ENCODE peak calls at places on chromosomes 13 and 19, in six cellular contexts. Y is body of pancreas, X is cardiac fibroblast, V is cardiac muscle cell, K is BE2C, S is NB4. T is an unnamed sample.

GRCh38 chr19:13974073-13974472 is 21.8 kb downstream of the DCAF15 start:
- DNase-seq in Y (no peak), X (no peak), V (peak; percentile 78), K (peak; percentile 53), S (no peak), T (peak; percentile 23)

GRCh38 chr19:29543381-29543780 is 17.6 kb downstream of the VSTM2B start:
- DNase-seq in Y (no peak), X (no peak), V (no peak), K (no peak), S (no peak), T (no peak)

GRCh38 chr13:36101157-36101556 is 30.0 kb downstream of the DCLK1 start:
- DNase-seq in Y (no peak), X (no peak), V (no peak), K (no peak), S (no peak), T (no peak)

GRCh38 chr19:33234092-33234491 is 8.4 kb upstream of the SLC7A10 start:
- DNase-seq in Y (no peak), X (no peak), V (no peak), K (no peak), S (no peak), T (no peak)

GRCh38 chr19:12936582-12936981 is 1.8 kb upstream of the CALR start:
- DNase-seq in Y (no peak), X (no peak), V (no peak), K (no peak), S (peak; percentile 56), T (no peak)

GRCh38 chr19:16463991-16464575 is 7.7 kb downstream of the EPS15L1 start:
- DNase-seq in Y (no peak), X (no peak), V (peak; percentile 69), K (no peak), S (no peak), T (no peak)

GRCh38 chr13:42991892-42992584 is at the start of gene EPSTI1:
- DNase-seq in Y (peak; percentile 52), X (peak; percentile 78), V (peak; percentile 38), K (no peak), S (peak; percentile 71), T (peak; percentile 71)

GRCh38 chr19:13165091-13165997 is 15.1 kb downstream of the IER2 start:
- DNase-seq in Y (no peak), X (peak; percentile 50), V (no peak), K (no peak), S (no peak), T (no peak)

GRCh38 chr19:41588497-41589209 is 12.7 kb downstream of the CEACAM21 start:
- DNase-seq in Y (peak; percentile 47), X (peak; percentile 49), V (peak; percentile 59), K (no peak), S (peak; percentile 15), T (peak; percentile 55)

GRCh38 chr13:29081036-29081435 is 260.9 kb downstream of the MTUS2 start:
- DNase-seq in Y (no peak), X (no peak), V (no peak), K (no peak), S (peak; percentile 59), T (no peak)

GRCh38 chr13:111853146-111853545 is 213.8 kb upstream of the SOX1 start:
- DNase-seq in Y (no peak), X (no peak), V (no peak), K (no peak), S (no peak), T (no peak)

GRCh38 chr13:44112700-44113329 is 233.1 kb downstream of the LACC1 start:
- DNase-seq in Y (no peak), X (no peak), V (no peak), K (no peak), S (no peak), T (no peak)

GRCh38 chr13:49409008-49409407 is 34.9 kb downstream of the CAB39L start:
- DNase-seq in Y (no peak), X (no peak), V (no peak), K (no peak), S (no peak), T (no peak)

GRCh38 chr19:28541602-28542393 is 671.2 kb downstream of the UQCRFS1 start:
- DNase-seq in Y (no peak), X (no peak), V (no peak), K (no peak), S (no peak), T (no peak)

GRCh38 chr13:75637101-75637774 is 1.1 kb downstream of the LMO7 start:
- DNase-seq in Y (no peak), X (no peak), V (no peak), K (no peak), S (no peak), T (no peak)

GRCh38 chr13:48126944-48127814 is 32.3 kb upstream of the MED4 start:
- DNase-seq in Y (peak; percentile 36), X (peak; percentile 86), V (peak; percentile 71), K (peak; percentile 64), S (peak; percentile 81), T (peak; percentile 87)

GRCh38 chr19:30446844-30447243 is 74.7 kb downstream of the ZNF536 start:
- DNase-seq in Y (no peak), X (no peak), V (no peak), K (no peak), S (no peak), T (no peak)

GRCh38 chr13:109412232-109412935 is 374.0 kb downstream of the IRS2 start:
- DNase-seq in Y (peak; percentile 17), X (peak; percentile 48), V (peak; percentile 91), K (peak; percentile 92), S (peak; percentile 96), T (peak; percentile 49)

GRCh38 chr13:101941095-101941777 is 460.6 kb downstream of the FGF14 start:
- DNase-seq in Y (no peak), X (peak; percentile 22), V (peak; percentile 2), K (no peak), S (peak; percentile 14), T (peak; percentile 3)

GRCh38 chr19:19468424-19469050 is 46.8 kb downstream of the TSSK6 start:
- DNase-seq in Y (no peak), X (peak; percentile 40), V (no peak), K (no peak), S (peak; percentile 33), T (peak; percentile 37)

GRCh38 chr19:19470579-19470978 is 44.8 kb downstream of the TSSK6 start:
- DNase-seq in Y (no peak), X (no peak), V (no peak), K (no peak), S (no peak), T (no peak)

GRCh38 chr19:19475845-19476828 is 39.2 kb downstream of the TSSK6 start:
- DNase-seq in Y (no peak), X (peak; percentile 48), V (peak; percentile 55), K (peak; percentile 43), S (no peak), T (peak; percentile 53)

GRCh38 chr19:19474950-19475781 is 40.2 kb downstream of the TSSK6 start:
- DNase-seq in Y (no peak), X (no peak), V (no peak), K (no peak), S (no peak), T (no peak)

GRCh38 chr19:19471682-19472081 is 43.7 kb downstream of the TSSK6 start:
- DNase-seq in Y (no peak), X (no peak), V (no peak), K (no peak), S (no peak), T (no peak)
- H3K4me3 ChIP-seq in Y (no peak overlapping the region), X (no peak overlapping the region), V (no peak overlapping the region), K (no peak overlapping the region), S (no peak overlapping the region), T (no peak overlapping the region)

GRCh38 chr13:98869408-98870090 is 108.3 kb downstream of the DOCK9 start:
- DNase-seq in Y (no peak), X (peak; percentile 49), V (no peak), K (peak; percentile 29), S (no peak), T (peak; percentile 33)
- TF ChIP-seq CTCF in Y (no peak), X (peak; percentile 24), V (no peak), K (no peak), S (no peak), T (peak; percentile 26)

GRCh38 chr19:19443902-19444693 is 38.6 kb downstream of the GATAD2A start:
- DNase-seq in Y (no peak), X (no peak), V (no peak), K (no peak), S (peak; percentile 27), T (no peak)
- H3K4me3 ChIP-seq in Y (no peak overlapping the region), X (no peak overlapping the region), V (no peak overlapping the region), K (no peak overlapping the region), S (no peak overlapping the region), T (no peak overlapping the region)

GRCh38 chr19:56076413-56076998 is 44.6 kb downstream of the ZNF787 start:
- DNase-seq in Y (peak; percentile 71), X (peak; percentile 72), V (peak; percentile 64), K (peak; percentile 69), S (peak; percentile 57), T (peak; percentile 73)

GRCh38 chr19:56066152-56067023 is 54.7 kb downstream of the ZNF787 start:
- DNase-seq in Y (peak; percentile 80), X (peak; percentile 43), V (peak; percentile 70), K (peak; percentile 77), S (peak; percentile 44), T (peak; percentile 49)

GRCh38 chr19:56069642-56070041 is 51.5 kb downstream of the ZNF787 start:
- DNase-seq in Y (no peak), X (no peak), V (no peak), K (no peak), S (no peak), T (no peak)

GRCh38 chr19:56071151-56071550 is 49.9 kb downstream of the ZNF787 start:
- DNase-seq in Y (no peak), X (peak; percentile 21), V (no peak), K (no peak), S (peak; percentile 26), T (no peak)
- TF ChIP-seq CTCF in Y (no peak), X (peak; percentile 41), V (peak; percentile 20), K (peak; percentile 53), S (peak; percentile 29), T (peak; percentile 21)

T was measured in fibroblast of pulmonary artery.